ENCODE peak calls at places on chromosomes 12 and 14, in eight cellular contexts. D, Y, I, E, S, U, G and A are unnamed samples.

GRCh38 chr14:101020971-101021370 is 117.4 kb upstream of the RTL1 start:
- DNase-seq in S (no peak), U (no peak), I (no peak), E (no peak), D (no peak), G (peak; percentile 5), Y (no peak), A (no peak)

GRCh38 chr14:100386121-100386520 is 63.0 kb downstream of the SLC25A47 start:
- DNase-seq in G (no peak), E (no peak), S (peak; percentile 47), Y (peak; percentile 59), I (no peak), D (no peak), U (no peak), A (no peak)

GRCh38 chr12:32116897-32117296 is 10.2 kb downstream of the BICD1 start:
- DNase-seq in S (no peak), D (no peak), E (no peak), U (no peak), G (no peak), I (peak; percentile 51), Y (peak; percentile 80), A (no peak)

GRCh38 chr12:9673404-9674225 is 4.1 kb downstream of the CLEC2D start:
- DNase-seq in I (peak; percentile 80), S (peak; percentile 95), G (peak; percentile 29), U (peak; percentile 83), E (peak; percentile 18), Y (peak; percentile 94), D (peak; percentile 62), A (peak; percentile 80)

GRCh38 chr14:75303415-75303814 is 24.8 kb downstream of the FOS start:
- DNase-seq in E (peak; percentile 82), D (peak; percentile 82), G (peak; percentile 80), I (peak; percentile 78), U (peak; percentile 78), Y (peak; percentile 50), S (peak; percentile 85), A (no peak)

GRCh38 chr12:103800252-103800771 is 40.7 kb downstream of the NT5DC3 start:
- DNase-seq in S (peak; percentile 88), I (no peak), Y (peak; percentile 86), E (no peak), G (peak; percentile 49), D (peak; percentile 37), U (no peak), A (no peak)

GRCh38 chr12:62631531-62632520 is 165.2 kb downstream of the MON2 start:
- DNase-seq in Y (peak; percentile 91), U (peak; percentile 50), E (peak; percentile 48), G (peak; percentile 62), D (peak; percentile 24), I (no peak), S (peak; percentile 91), A (peak; percentile 79)

GRCh38 chr14:54589076-54589475 is 22.1 kb downstream of the SAMD4A start:
- DNase-seq in S (no peak), I (peak; percentile 71), G (no peak), U (no peak), E (no peak), D (no peak), Y (peak; percentile 70), A (no peak)

GRCh38 chr14:46580941-46581671 is 70.5 kb downstream of the RPL10L start:
- DNase-seq in D (peak; percentile 58), G (no peak), S (peak; percentile 62), E (no peak), U (peak; percentile 38), Y (peak; percentile 53), I (peak; percentile 58), A (no peak)

GRCh38 chr12:109888179-109889020 is 8.1 kb upstream of the GLTP start:
- DNase-seq in D (peak; percentile 84), I (peak; percentile 90), G (no peak), E (peak; percentile 66), Y (peak; percentile 95), U (peak; percentile 77), S (peak; percentile 78), A (peak; percentile 90)

GRCh38 chr14:89625208-89625987 is 208.4 kb upstream of the FOXN3 start:
- DNase-seq in D (no peak), Y (peak; percentile 60), I (no peak), U (no peak), E (no peak), G (peak; percentile 84), S (peak; percentile 75), A (no peak)

GRCh38 chr14:75522224-75522764 is at the start of gene BATF:
- DNase-seq in G (no peak), U (peak; percentile 87), S (no peak), Y (no peak), I (no peak), E (no peak), D (peak; percentile 74), A (no peak)

GRCh38 chr14:99945732-99946651 is 119.2 kb upstream of the EVL start:
- DNase-seq in D (peak; percentile 53), S (no peak), U (peak; percentile 76), I (no peak), Y (no peak), G (no peak), E (no peak), A (no peak)

GRCh38 chr14:53295985-53296582 is 143.0 kb upstream of the DDHD1 start:
- DNase-seq in G (no peak), D (peak; percentile 39), I (peak; percentile 67), S (peak; percentile 60), E (peak; percentile 9), U (peak; percentile 63), Y (peak; percentile 37), A (no peak)

GRCh38 chr14:106831322-106831720 is 1304.9 kb downstream of the TMEM121 start:
- DNase-seq in U (peak; percentile 99), G (no peak), D (peak; percentile 68), Y (no peak), E (no peak), S (no peak), I (no peak), A (no peak)
- TF ChIP-seq CTCF in U (peak; percentile 100), G (no peak), D (peak; percentile 90), Y (no peak), E (no peak), S (peak; percentile 9), I (peak; percentile 39), A (peak; percentile 26)

GRCh38 chr12:96570579-96570978 is 81.2 kb downstream of the CFAP54 start:
- DNase-seq in G (no peak), I (no peak), S (no peak), D (no peak), E (no peak), Y (no peak), U (no peak), A (no peak)
- H3K4me3 ChIP-seq in G (no peak overlapping the region), I (no peak overlapping the region), S (no peak overlapping the region), D (no peak overlapping the region), E (no peak overlapping the region), Y (no peak overlapping the region), U (peak overlapping the region; percentile 50), A (no peak overlapping the region)

DNA sequence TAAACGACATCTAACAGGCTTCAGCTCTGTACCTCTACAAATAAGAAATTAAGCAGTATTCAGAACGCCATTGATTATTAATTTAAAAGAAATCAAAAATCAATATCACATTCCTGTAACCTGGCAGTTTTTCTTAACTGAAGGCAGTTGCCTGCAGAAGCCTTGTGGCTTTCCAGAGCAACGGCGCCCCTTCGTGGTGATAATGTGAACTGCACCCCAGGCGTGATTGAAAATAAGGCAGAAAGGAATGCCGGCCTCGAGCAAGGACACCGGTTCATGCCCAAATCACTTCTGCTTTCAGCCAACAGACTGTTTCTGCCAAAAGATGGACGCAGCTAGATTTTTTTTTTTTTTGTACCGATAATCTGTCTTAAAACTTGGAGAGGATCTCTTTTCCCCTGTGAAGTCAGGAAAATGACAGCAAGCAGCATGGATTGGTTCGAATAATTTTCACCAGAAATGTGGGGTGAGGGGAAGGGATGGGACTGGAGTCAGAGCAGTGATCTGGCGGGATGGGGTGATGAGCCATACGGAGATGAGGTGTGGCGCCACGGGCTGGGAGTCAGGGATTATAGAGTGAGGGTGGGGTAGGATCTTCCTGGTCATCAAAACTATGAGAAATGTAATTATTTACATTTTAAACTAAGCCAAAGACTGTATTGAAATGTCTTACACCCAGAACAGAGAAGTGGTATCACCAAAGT is 473.0 kb downstream of the DPF3 start:
- DNase-seq in U (peak; percentile 86), S (peak; percentile 64), D (peak; percentile 68), Y (peak; percentile 44), I (peak; percentile 89), G (peak; percentile 78), E (peak; percentile 28), A (peak; percentile 10)
- TF ChIP-seq CTCF in U (peak; percentile 91), S (peak; percentile 84), D (peak; percentile 86), Y (peak; percentile 96), I (peak; percentile 98), G (peak; percentile 72), E (peak; percentile 72), A (peak; percentile 87)

GRCh38 chr14:51554339-51554920 is 97.3 kb upstream of the FRMD6 start:
- DNase-seq in D (no peak), I (peak; percentile 98), S (peak; percentile 65), G (no peak), U (no peak), Y (peak; percentile 96), E (no peak), A (peak; percentile 73)

GRCh38 chr14:51554953-51555352 is 96.8 kb upstream of the FRMD6 start:
- DNase-seq in S (peak; percentile 27), U (peak; percentile 57), E (no peak), G (no peak), I (peak; percentile 67), D (peak; percentile 4), Y (peak; percentile 58), A (no peak)

GRCh38 chr14:51548187-51548586 is 103.5 kb upstream of the FRMD6 start:
- DNase-seq in Y (peak; percentile 66), U (no peak), E (no peak), G (no peak), D (no peak), S (no peak), I (peak; percentile 22), A (no peak)

GRCh38 chr14:51552275-51552674 is 99.4 kb upstream of the FRMD6 start:
- DNase-seq in I (peak; percentile 44), E (no peak), S (no peak), D (no peak), U (no peak), Y (no peak), G (no peak), A (no peak)

DNA sequence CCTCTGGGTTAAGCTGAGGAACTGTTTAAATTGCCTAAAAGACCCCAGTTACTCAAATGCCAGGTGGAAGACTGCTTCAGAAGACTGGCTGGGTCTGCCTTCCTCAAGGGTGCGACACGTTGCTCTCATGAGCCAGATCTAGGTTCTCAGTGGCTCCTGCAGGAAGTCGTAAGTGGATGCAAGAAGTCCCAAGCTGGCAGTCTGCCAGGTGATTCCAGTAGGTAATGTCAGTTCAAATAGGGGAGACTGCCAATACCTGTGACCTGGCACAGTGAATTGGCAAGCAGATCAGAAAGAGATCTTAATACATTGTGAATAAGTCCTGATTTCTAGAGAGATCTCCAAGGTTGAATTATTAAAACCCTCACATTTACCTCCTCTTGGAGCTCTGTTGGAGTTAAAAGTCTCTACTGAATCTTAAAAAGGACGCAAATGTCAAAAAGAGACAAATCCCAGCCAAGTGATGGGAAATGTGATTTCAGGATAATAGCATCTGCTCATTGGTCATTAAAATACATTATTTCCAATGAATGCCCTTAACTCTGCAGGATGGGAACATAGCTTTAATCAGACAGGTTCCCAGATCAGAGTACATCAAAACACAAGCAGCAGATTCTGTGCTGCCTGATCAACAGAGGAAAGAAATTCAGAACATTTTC is 98.8 kb upstream of the FRMD6 start:
- DNase-seq in U (no peak), Y (peak; percentile 30), D (no peak), S (no peak), G (peak; percentile 26), I (peak; percentile 95), E (no peak), A (no peak)
- H3K4me3 ChIP-seq in U (no peak overlapping the region), Y (no peak overlapping the region), D (no peak overlapping the region), S (no peak overlapping the region), G (no peak overlapping the region), I (no peak overlapping the region), E (no peak overlapping the region), A (no peak overlapping the region)

GRCh38 chr12:51730745-51731144 is 117.8 kb downstream of the FIGNL2 start:
- DNase-seq in E (no peak), G (no peak), U (no peak), Y (no peak), D (no peak), S (no peak), I (no peak), A (no peak)
- TF ChIP-seq CTCF in E (no peak), G (no peak), U (no peak), Y (no peak), D (no peak), S (no peak), I (no peak), A (no peak)